ENCODE peak calls at places on chromosomes 6 and 20, in eight cellular contexts. E, V, N, U, G, A, X and M are unnamed samples.

GRCh38 chr20:62609170-62609786 is 33.0 kb upstream of the SLCO4A1 start:
- DNase-seq in V (no peak), U (no peak), E (no peak), A (no peak), N (no peak), G (no peak), X (no peak), M (no peak)

GRCh38 chr6:6007311-6008113 is 787 bp upstream of the NRN1 start:
- DNase-seq in U (no peak), G (peak), N (no peak), V (no peak), A (no peak), X (no peak), E (peak), M (no peak)

GRCh38 chr20:59848182-59848581 is 85.3 kb downstream of the SYCP2 start:
- DNase-seq in U (no peak), X (no peak), E (no peak), N (no peak), A (no peak), G (peak), V (no peak), M (no peak)

GRCh38 chr20:38293490-38294333 is 10.2 kb upstream of the BPI start:
- DNase-seq in E (no peak), X (no peak), G (no peak), A (no peak), U (peak), V (no peak), N (no peak), M (no peak)

GRCh38 chr6:150072201-150072600 is 3.3 kb upstream of the ULBP3 start:
- DNase-seq in G (peak), U (peak), E (peak), X (peak), N (no peak), A (peak), V (peak), M (peak)

GRCh38 chr6:49801525-49801924 is 14.4 kb upstream of the PGK2 start:
- DNase-seq in G (no peak), U (no peak), A (no peak), N (no peak), E (no peak), X (no peak), V (no peak), M (no peak)

GRCh38 chr6:33578588-33579011 is 1.5 kb downstream of the BAK1 start:
- DNase-seq in X (no peak), G (no peak), U (no peak), E (peak), A (no peak), N (no peak), V (no peak), M (no peak)

GRCh38 chr6:129894904-129895303 is 33.8 kb upstream of the TMEM244 start:
- DNase-seq in N (no peak), X (no peak), V (no peak), E (no peak), U (no peak), A (no peak), G (no peak), M (no peak)

GRCh38 chr6:162344935-162345599 is 382.5 kb downstream of the PRKN start:
- DNase-seq in A (no peak), V (no peak), X (no peak), U (no peak), E (no peak), N (peak), G (no peak), M (no peak)

GRCh38 chr6:126091507-126091906 is 105.2 kb downstream of the TRMT11 start:
- DNase-seq in G (no peak), X (no peak), N (no peak), U (no peak), V (no peak), E (no peak), A (no peak), M (no peak)

GRCh38 chr6:98530732-98531131 is 303.6 kb upstream of the POU3F2 start:
- DNase-seq in V (no peak), X (no peak), U (no peak), N (no peak), G (no peak), E (no peak), A (no peak), M (no peak)

GRCh38 chr20:57679113-57679512 is 30.7 kb downstream of the PMEPA1 start:
- DNase-seq in E (no peak), N (no peak), X (no peak), G (no peak), V (no peak), A (no peak), U (no peak), M (no peak)

GRCh38 chr6:36327226-36328009 is 9.3 kb downstream of the BNIP5 start:
- DNase-seq in V (no peak), E (no peak), X (no peak), G (no peak), A (no peak), U (no peak), N (no peak), M (no peak)

GRCh38 chr6:12137480-12137879 is 125.4 kb downstream of the HIVEP1 start:
- DNase-seq in E (no peak), X (no peak), U (peak), A (peak), N (peak), G (peak), V (peak), M (no peak)

GRCh38 chr20:63957004-63957689 is 931 bp upstream of the UCKL1 start:
- DNase-seq in G (peak), N (no peak), X (peak), A (peak), U (peak), V (peak), E (peak), M (no peak)

GRCh38 chr20:60804240-60804917 is 447.7 kb upstream of the CDH4 start:
- DNase-seq in G (no peak), N (no peak), U (no peak), E (no peak), V (no peak), X (no peak), A (no peak), M (no peak)

GRCh38 chr6:41467627-41468404 is 78.4 kb upstream of the FOXP4 start:
- DNase-seq in E (no peak), A (no peak), U (no peak), V (no peak), X (no peak), G (no peak), N (no peak), M (no peak)

GRCh38 chr20:31496761-31497295 is 17.4 kb upstream of the HM13 start:
- DNase-seq in V (peak), E (no peak), N (no peak), U (peak), A (no peak), G (no peak), X (no peak), M (peak)

GRCh38 chr20:44023515-44024371 is 109.1 kb downstream of the TOX2 start:
- DNase-seq in A (no peak), E (no peak), G (no peak), X (no peak), V (no peak), U (no peak), N (no peak), M (peak)

GRCh38 chr6:142900467-142900961 is 44.5 kb downstream of the HIVEP2 start:
- DNase-seq in G (no peak), X (no peak), E (no peak), N (no peak), U (no peak), A (no peak), V (no peak), M (no peak)